ENCODE peak calls at places on chromosomes 13 and 19, in ten cellular contexts. O, C, P, H, J, F, R, W, U and S are unnamed samples.
A peak's percentile ranks its signal among the peaks of the same experiment; 100 is the strongest.

GRCh38 chr13:59531571-59532091 is 632.1 kb downstream of the DIAPH3 start:
- DNase-seq in O (peak; percentile 96), C (peak; percentile 79), P (peak; percentile 70), H (no peak), J (peak; percentile 67), F (peak; percentile 6), R (peak; percentile 11), W (peak; percentile 82), U (no peak), S (peak; percentile 67)

GRCh38 chr13:106156468-106156867 is 379.0 kb downstream of the EFNB2 start:
- DNase-seq in O (peak; percentile 97), C (no peak), P (no peak), H (no peak), J (peak; percentile 96), F (peak; percentile 78), R (peak; percentile 57), W (peak; percentile 62), U (no peak), S (no peak)

GRCh38 chr13:70457474-70457873 is 349.2 kb upstream of the KLHL1 start:
- DNase-seq in O (no peak), C (no peak), P (no peak), H (no peak), J (no peak), F (no peak), R (peak; percentile 23), W (no peak), U (no peak), S (no peak)

GRCh38 chr19:677201-677600 is 1.0 kb downstream of the FSTL3 start:
- DNase-seq in O (peak; percentile 82), C (no peak), P (peak; percentile 86), H (no peak), J (peak; percentile 93), F (no peak), R (peak; percentile 86), W (peak; percentile 96), U (peak; percentile 87), S (peak; percentile 80)

GRCh38 chr13:41492432-41493267 is 35.3 kb downstream of the RGCC start:
- DNase-seq in O (no peak), C (no peak), P (no peak), H (no peak), J (no peak), F (no peak), R (no peak), W (no peak), U (no peak), S (no peak)

GRCh38 chr13:85586422-85586831 is 212.8 kb downstream of the SLITRK6 start:
- DNase-seq in O (peak; percentile 32), C (no peak), P (no peak), H (no peak), J (no peak), F (no peak), R (peak; percentile 85), W (no peak), U (no peak), S (no peak)

GRCh38 chr19:15213715-15214381 is 13.1 kb upstream of the NOTCH3 start:
- DNase-seq in O (peak; percentile 38), C (no peak), P (no peak), H (no peak), J (no peak), F (no peak), R (no peak), W (peak; percentile 96), U (peak; percentile 80), S (no peak)

GRCh38 chr13:114143806-114144605 is 11.6 kb upstream of the RASA3 start:
- DNase-seq in O (no peak), C (peak; percentile 47), P (peak; percentile 55), H (no peak), J (no peak), F (peak; percentile 63), R (peak; percentile 76), W (no peak), U (peak; percentile 81), S (no peak)

GRCh38 chr13:74080762-74081161 is 53.4 kb downstream of the KLF12 start:
- DNase-seq in O (no peak), C (no peak), P (no peak), H (no peak), J (no peak), F (no peak), R (no peak), W (no peak), U (no peak), S (no peak)

GRCh38 chr13:27968316-27969072 is 621 bp downstream of the CDX2 start:
- DNase-seq in O (no peak), C (no peak), P (no peak), H (no peak), J (no peak), F (no peak), R (peak; percentile 36), W (peak; percentile 54), U (peak; percentile 78), S (no peak)

GRCh38 chr19:13881692-13882418 is 4.9 kb downstream of the NANOS3 start:
- DNase-seq in O (no peak), C (no peak), P (peak; percentile 70), H (no peak), J (peak; percentile 85), F (no peak), R (no peak), W (no peak), U (peak; percentile 79), S (peak; percentile 65)

GRCh38 chr13:100989424-100989823 is 314.8 kb upstream of the TMTC4 start:
- DNase-seq in O (no peak), C (no peak), P (no peak), H (no peak), J (no peak), F (no peak), R (no peak), W (no peak), U (no peak), S (no peak)

GRCh38 chr19:20039203-20039723 is at the start of gene ZNF682:
- DNase-seq in O (peak; percentile 94), C (peak; percentile 20), P (peak; percentile 95), H (peak; percentile 57), J (peak; percentile 99), F (no peak), R (no peak), W (peak; percentile 98), U (peak; percentile 98), S (peak; percentile 91)

DNA sequence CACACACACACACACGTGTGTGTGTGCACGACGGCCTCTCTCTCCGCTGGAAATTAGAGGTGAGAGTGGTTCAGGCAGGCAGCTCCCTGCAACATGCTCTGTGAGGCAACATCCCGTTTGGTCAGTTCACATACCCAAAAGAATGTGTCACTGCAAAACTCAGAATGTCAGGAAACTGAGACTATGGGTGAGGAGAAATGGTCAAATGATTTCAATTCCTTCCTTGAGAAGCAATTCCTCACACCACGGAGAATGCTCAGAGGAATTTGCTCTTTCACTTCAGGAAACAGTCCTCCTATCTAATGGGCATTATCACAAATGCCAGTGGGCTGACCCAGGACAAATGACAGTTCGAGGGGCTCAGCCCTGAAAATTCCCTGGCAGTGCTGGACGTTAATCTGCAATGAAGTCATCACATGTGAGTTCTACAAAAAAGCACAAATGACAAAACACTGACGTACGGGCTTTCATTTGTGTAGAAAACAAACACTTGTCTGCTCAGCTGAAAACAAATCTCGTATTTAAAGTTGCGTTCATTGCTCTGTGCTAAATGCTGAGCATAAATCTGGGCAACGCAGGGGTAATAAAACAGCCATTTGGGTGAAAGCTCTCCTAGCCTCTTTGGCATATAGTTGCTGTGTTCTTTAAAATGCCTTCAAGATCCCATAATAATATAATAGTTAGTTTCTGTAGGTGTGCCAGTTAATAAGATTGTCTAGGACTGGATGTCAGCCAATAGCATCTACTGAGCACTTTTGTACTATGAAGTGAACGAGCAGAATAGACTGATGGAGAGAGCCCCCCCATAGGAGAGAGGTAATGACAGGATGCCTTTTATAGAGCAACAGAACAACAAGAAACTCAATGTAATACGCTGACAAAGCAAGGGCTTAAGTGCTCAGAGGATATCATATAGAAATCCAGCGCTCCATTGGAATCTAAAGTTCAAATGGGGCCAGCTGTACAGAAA is 18.7 kb upstream of the LATS2 start:
- DNase-seq in O (peak; percentile 79), C (no peak), P (no peak), H (no peak), J (peak; percentile 91), F (no peak), R (no peak), W (peak; percentile 83), U (no peak), S (no peak)
- H3K27ac ChIP-seq in O (peak overlapping the region; percentile 80), C (no peak overlapping the region), P (peak overlapping the region; percentile 37), H (no peak overlapping the region), J (peak overlapping the region; percentile 82), F (no peak overlapping the region), R (no peak overlapping the region), W (peak overlapping the region; percentile 81), U (no peak overlapping the region), S (peak overlapping the region; percentile 44)

GRCh38 chr19:2089727-2090053 is 6.4 kb downstream of the MOB3A start:
- DNase-seq in O (no peak), C (no peak), P (no peak), H (no peak), J (no peak), F (no peak), R (no peak), W (no peak), U (no peak), S (no peak)
- H3K4me3 ChIP-seq in O (no peak overlapping the region), C (no peak overlapping the region), P (no peak overlapping the region), H (no peak overlapping the region), J (no peak overlapping the region), F (no peak overlapping the region), R (no peak overlapping the region), W (peak overlapping the region; percentile 3), U (no peak overlapping the region), S (peak overlapping the region; percentile 19)

GRCh38 chr19:47614559-47614958 is 5.6 kb downstream of the BICRA start:
- DNase-seq in O (no peak), C (no peak), P (no peak), H (no peak), J (no peak), F (no peak), R (no peak), W (no peak), U (no peak), S (no peak)

GRCh38 chr19:47615230-47615629 is 6.3 kb downstream of the BICRA start:
- DNase-seq in O (no peak), C (no peak), P (no peak), H (no peak), J (no peak), F (no peak), R (no peak), W (no peak), U (no peak), S (no peak)

GRCh38 chr19:47618771-47619170 is 9.8 kb downstream of the BICRA start:
- DNase-seq in O (peak; percentile 46), C (no peak), P (no peak), H (no peak), J (peak; percentile 55), F (no peak), R (no peak), W (no peak), U (no peak), S (no peak)

GRCh38 chr19:47613165-47614146 is 4.5 kb downstream of the BICRA start:
- DNase-seq in O (peak; percentile 32), C (peak; percentile 25), P (no peak), H (no peak), J (peak; percentile 88), F (no peak), R (no peak), W (no peak), U (no peak), S (no peak)

GRCh38 chr19:47615714-47616113 is 6.8 kb downstream of the BICRA start:
- DNase-seq in O (no peak), C (no peak), P (no peak), H (no peak), J (no peak), F (no peak), R (no peak), W (no peak), U (no peak), S (no peak)
- H3K4me1 ChIP-seq in O (peaks cover 4% of the 10 kb centered on the region), C (peaks cover 23% of the 10 kb centered on the region), P (peaks cover 27% of the 10 kb centered on the region), H (peaks cover 35% of the 10 kb centered on the region), J (peaks cover 19% of the 10 kb centered on the region), F (peaks cover 8% of the 10 kb centered on the region), R (peaks cover 28% of the 10 kb centered on the region), W (peaks cover 10% of the 10 kb centered on the region), U (peaks cover 4% of the 10 kb centered on the region), S (peaks cover 47% of the 10 kb centered on the region)

GRCh38 chr19:38942471-38943181 is 11.9 kb downstream of the MRPS12 start:
- DNase-seq in O (no peak), C (no peak), P (no peak), H (no peak), J (no peak), F (no peak), R (no peak), W (no peak), U (no peak), S (no peak)
- H3K27ac ChIP-seq in O (no peak overlapping the region), C (no peak overlapping the region), P (no peak overlapping the region), H (no peak overlapping the region), J (no peak overlapping the region), F (no peak overlapping the region), R (no peak overlapping the region), W (no peak overlapping the region), U (no peak overlapping the region), S (no peak overlapping the region)